ENCODE peak calls at places on chromosomes 1 and 21, in nine cellular contexts. N is right lobe of liver, L is HFF-Myc, D is HEK293T, J is NCI-H1105, R is substantia nigra, O is H7, F is lung microvascular endothelial cell, U is nucleus accumbens. W is an unnamed sample.
A peak's percentile ranks its signal among the peaks of the same experiment; 100 is the strongest.

GRCh38 chr1:46363121-46363520 is 22.5 kb downstream of the NSUN4 start:
- DNase-seq in N (no peak), L (no peak), D (no peak), J (no peak), R (no peak), O (no peak), F (no peak), U (no peak), W (no peak)

GRCh38 chr1:246214708-246215504 is 292.2 kb downstream of the SMYD3 start:
- DNase-seq in N (peak; percentile 28), L (peak; percentile 53), D (no peak), J (no peak), R (peak; percentile 10), O (no peak), F (peak; percentile 98), U (no peak), W (peak; percentile 22)

GRCh38 chr1:89169166-89169565 is 6.6 kb downstream of the GBP7 start:
- DNase-seq in N (no peak), L (no peak), D (no peak), J (no peak), R (no peak), O (no peak), F (no peak), U (no peak), W (no peak)

GRCh38 chr1:94237291-94238226 is at the start of gene ARHGAP29:
- DNase-seq in N (peak; percentile 93), L (no peak), D (peak; percentile 93), J (peak; percentile 85), R (peak; percentile 8), O (peak; percentile 96), F (peak; percentile 94), U (no peak), W (peak; percentile 55)

GRCh38 chr1:5977494-5978444 is 14.5 kb downstream of the NPHP4 start:
- DNase-seq in N (no peak), L (no peak), D (no peak), J (no peak), R (no peak), O (peak; percentile 48), F (no peak), U (no peak), W (no peak)

GRCh38 chr1:228048659-228049333 is 33.7 kb upstream of the ARF1 start:
- DNase-seq in N (no peak), L (no peak), D (no peak), J (no peak), R (no peak), O (peak; percentile 15), F (no peak), U (no peak), W (no peak)

GRCh38 chr1:226946841-226947240 is 6.7 kb downstream of the COQ8A start:
- DNase-seq in N (no peak), L (no peak), D (no peak), J (no peak), R (no peak), O (no peak), F (peak; percentile 54), U (no peak), W (no peak)

GRCh38 chr1:108570128-108570527 is 10.2 kb downstream of the EEIG2 start:
- DNase-seq in N (no peak), L (no peak), D (peak; percentile 61), J (no peak), R (peak; percentile 9), O (peak; percentile 6), F (no peak), U (no peak), W (peak; percentile 59)

GRCh38 chr1:16394977-16395376 is 27.9 kb downstream of the SZRD1 start:
- DNase-seq in N (no peak), L (no peak), D (no peak), J (no peak), R (no peak), O (no peak), F (no peak), U (no peak), W (no peak)

GRCh38 chr21:46184625-46185555 is 631 bp upstream of the SPATC1L start:
- DNase-seq in N (peak; percentile 72), L (no peak), D (peak; percentile 80), J (peak; percentile 73), R (peak; percentile 94), O (peak; percentile 98), F (peak; percentile 89), U (peak; percentile 62), W (peak; percentile 68)

GRCh38 chr1:90970208-90970607 is 51.6 kb downstream of the ZNF644 start:
- DNase-seq in N (no peak), L (no peak), D (no peak), J (no peak), R (no peak), O (no peak), F (no peak), U (no peak), W (no peak)

GRCh38 chr1:157135646-157136045 is 2.5 kb downstream of the ETV3 start:
- DNase-seq in N (no peak), L (no peak), D (no peak), J (no peak), R (no peak), O (no peak), F (no peak), U (no peak), W (peak; percentile 42)

GRCh38 chr1:35656863-35657232 is 15.5 kb upstream of the PSMB2 start:
- DNase-seq in N (no peak), L (no peak), D (no peak), J (no peak), R (no peak), O (no peak), F (no peak), U (no peak), W (no peak)

GRCh38 chr21:44916965-44917364 is 3.7 kb downstream of the ITGB2 start:
- DNase-seq in N (no peak), L (no peak), D (no peak), J (no peak), R (no peak), O (no peak), F (no peak), U (no peak), W (peak; percentile 82)

GRCh38 chr1:154014154-154014910 is 23.8 kb downstream of the RPS27 start:
- DNase-seq in N (no peak), L (no peak), D (no peak), J (no peak), R (no peak), O (no peak), F (no peak), U (no peak), W (peak; percentile 53)

GRCh38 chr1:40646385-40646784 is 19.1 kb downstream of the RIMS3 start:
- DNase-seq in N (no peak), L (no peak), D (no peak), J (no peak), R (no peak), O (no peak), F (peak; percentile 52), U (no peak), W (peak; percentile 55)

GRCh38 chr21:22346576-22346975 is 1348.4 kb downstream of the NCAM2 start:
- DNase-seq in N (no peak), L (no peak), D (no peak), J (no peak), R (no peak), O (no peak), F (no peak), U (no peak), W (no peak)

GRCh38 chr1:38608202-38608864 is 251.2 kb downstream of the RRAGC start:
- DNase-seq in N (no peak), L (no peak), D (peak; percentile 77), J (no peak), R (no peak), O (peak; percentile 91), F (peak; percentile 39), U (no peak), W (no peak)

W was measured in bronchial epithelial cell.